ENCODE peak calls at places on chromosome 12, in seven cellular contexts. S is neural crest cell, U is NCI-H446 treated with DMSO at 0.1 percent for 48 hours, A is IMR-90, Y is HS-5, C is activated T-cell treated with anti-CD3 and anti-CD28 coated beads for 4 hours, L is RWPE1. Q is an unnamed sample.
A peak's percentile ranks its signal among the peaks of the same experiment; 100 is the strongest.

GRCh38 chr12:89353188-89353822 is 1.0 kb upstream of the DUSP6 start:
- DNase-seq in L (peak; percentile 59), A (peak; percentile 62), S (peak; percentile 80), U (peak; percentile 56), C (peak; percentile 23), Y (no peak), Q (peak; percentile 92)

GRCh38 chr12:121776190-121777098 is 17.0 kb downstream of the RHOF start:
- DNase-seq in S (peak; percentile 83), U (no peak), L (peak; percentile 64), Y (no peak), A (peak; percentile 44), C (peak; percentile 92), Q (peak; percentile 80)

GRCh38 chr12:118447181-118447580 is 70.8 kb downstream of the SUDS3 start:
- DNase-seq in U (no peak), C (no peak), A (no peak), S (no peak), L (no peak), Y (no peak), Q (no peak)

GRCh38 chr12:50326636-50327284 is 43.4 kb upstream of the LIMA1 start:
- DNase-seq in C (no peak), S (no peak), Y (no peak), U (peak; percentile 27), A (peak; percentile 72), L (no peak), Q (peak; percentile 47)

GRCh38 chr12:130788515-130788914 is 50.5 kb downstream of the STX2 start:
- DNase-seq in U (no peak), S (no peak), L (no peak), A (no peak), Y (no peak), C (no peak), Q (no peak)

GRCh38 chr12:27905285-27906126 is 67.0 kb downstream of the PTHLH start:
- DNase-seq in S (no peak), L (no peak), A (no peak), U (no peak), C (no peak), Y (no peak), Q (no peak)

GRCh38 chr12:9331218-9331626 is 123.0 kb upstream of the PZP start:
- DNase-seq in C (peak; percentile 63), L (peak; percentile 26), U (no peak), S (peak; percentile 77), A (peak; percentile 41), Y (no peak), Q (peak; percentile 68)

GRCh38 chr12:19778111-19778688 is 338.9 kb downstream of the AEBP2 start:
- DNase-seq in S (no peak), U (no peak), A (peak; percentile 56), L (no peak), Y (no peak), C (no peak), Q (no peak)

GRCh38 chr12:122473543-122474323 is 27.0 kb downstream of the ZCCHC8 start:
- DNase-seq in S (no peak), L (peak; percentile 49), U (no peak), C (no peak), Y (no peak), A (peak; percentile 49), Q (no peak)

GRCh38 chr12:45369065-45369464 is 153.2 kb downstream of the ANO6 start:
- DNase-seq in U (no peak), Y (no peak), A (peak; percentile 83), C (no peak), L (no peak), S (no peak), Q (no peak)

GRCh38 chr12:20368653-20369163 is 371 bp downstream of the PDE3A start:
- DNase-seq in S (peak; percentile 39), L (no peak), U (no peak), A (peak; percentile 37), Y (no peak), C (no peak), Q (peak; percentile 58)

GRCh38 chr12:75750950-75751349 is 239.5 kb upstream of the KRR1 start:
- DNase-seq in C (no peak), A (peak; percentile 89), L (no peak), U (peak; percentile 21), Y (no peak), S (no peak), Q (no peak)

GRCh38 chr12:46933947-46934346 is 108.2 kb upstream of the SLC38A4 start:
- DNase-seq in S (no peak), U (no peak), C (no peak), A (peak; percentile 77), L (peak; percentile 43), Y (no peak), Q (peak; percentile 74)

GRCh38 chr12:48814313-48815280 is 3.7 kb upstream of the CACNB3 start:
- DNase-seq in S (peak; percentile 80), C (peak; percentile 47), L (peak; percentile 82), U (no peak), Y (peak; percentile 46), A (peak; percentile 75), Q (peak; percentile 73)

GRCh38 chr12:27709932-27710591 is 570 bp upstream of the MRPS35 start:
- DNase-seq in Y (no peak), U (no peak), S (no peak), C (peak; percentile 4), L (peak; percentile 3), A (peak; percentile 61), Q (peak; percentile 51)

GRCh38 chr12:118980407-118981014 is 830 bp upstream of the SRRM4 start:
- DNase-seq in A (no peak), L (no peak), S (peak; percentile 40), C (no peak), Y (no peak), U (peak; percentile 68), Q (no peak)

GRCh38 chr12:125129592-125130255 is 64.5 kb downstream of the AACS start:
- DNase-seq in S (no peak), U (peak; percentile 31), A (no peak), Y (no peak), L (no peak), C (no peak), Q (no peak)

GRCh38 chr12:128337456-128338160 is 70.6 kb downstream of the TMEM132C start:
- DNase-seq in Y (no peak), S (no peak), L (no peak), A (no peak), U (no peak), C (no peak), Q (no peak)

GRCh38 chr12:105860556-105861207 is 278.1 kb downstream of the NUAK1 start:
- DNase-seq in U (no peak), A (no peak), S (no peak), Y (no peak), C (no peak), L (no peak), Q (no peak)

GRCh38 chr12:779745-780734 is 27.7 kb downstream of the WNK1 start:
- DNase-seq in L (peak; percentile 28), U (no peak), S (no peak), A (peak; percentile 74), C (no peak), Y (peak; percentile 32), Q (peak; percentile 72)

GRCh38 chr12:2487278-2487677 is 307.5 kb upstream of the FKBP4 start:
- DNase-seq in Y (no peak), S (no peak), A (peak; percentile 49), L (no peak), C (no peak), U (no peak), Q (no peak)

Q was measured in A673.